ENCODE peak calls at places on chromosomes 16 and 17, in nine cellular contexts. V is fibroblast of lung, Z is psoas muscle, G is AG04450, O is stomach, A is spleen, L is lower lobe of right lung, C is heart left ventricle, M is PC-9. X is an unnamed sample. For H3K27me3, the result is how much of the 10 kb centered on the place peaks cover.

GRCh38 chr17:64182325-64183012 is 52.5 kb upstream of the ERN1 start:
- DNase-seq in V (no peak), Z (no peak), G (no peak), O (no peak), A (no peak), L (no peak), C (no peak), M (no peak), X (no peak)

GRCh38 chr17:40937384-40937819 is at the start of gene KRT23:
- DNase-seq in V (peak), Z (no peak), G (no peak), O (peak), A (no peak), L (no peak), C (no peak), M (peak), X (no peak)

GRCh38 chr17:65674246-65675045 is 113.0 kb upstream of the AXIN2 start:
- DNase-seq in V (peak), Z (no peak), G (no peak), O (no peak), A (no peak), L (no peak), C (no peak), M (no peak), X (no peak)

GRCh38 chr16:3971261-3971660 is 90.7 kb upstream of the CREBBP start:
- DNase-seq in V (peak), Z (peak), G (peak), O (no peak), A (no peak), L (peak), C (no peak), M (peak), X (no peak)

GRCh38 chr16:8644513-8645140 is 23.1 kb downstream of the METTL22 start:
- DNase-seq in V (no peak), Z (no peak), G (no peak), O (peak), A (peak), L (peak), C (no peak), M (no peak), X (no peak)

GRCh38 chr16:50202926-50203624 is 50.0 kb downstream of the TENT4B start:
- DNase-seq in V (peak), Z (no peak), G (no peak), O (no peak), A (no peak), L (no peak), C (no peak), M (peak), X (no peak)

GRCh38 chr17:73770115-73770848 is 126.0 kb upstream of the SDK2 start:
- DNase-seq in V (peak), Z (peak), G (peak), O (peak), A (no peak), L (peak), C (peak), M (no peak), X (no peak)

GRCh38 chr17:70767102-70767701 is 597.9 kb downstream of the KCNJ2 start:
- DNase-seq in V (peak), Z (no peak), G (peak), O (no peak), A (no peak), L (no peak), C (no peak), M (no peak), X (peak)

GRCh38 chr17:27747462-27748359 is 52.6 kb downstream of the NOS2 start:
- DNase-seq in V (no peak), Z (no peak), G (no peak), O (no peak), A (no peak), L (no peak), C (no peak), M (no peak), X (peak)

GRCh38 chr17:50312311-50312710 is 33.6 kb upstream of the XYLT2 start:
- DNase-seq in V (peak), Z (no peak), G (no peak), O (peak), A (no peak), L (no peak), C (no peak), M (no peak), X (no peak)

GRCh38 chr16:66228791-66229190 is 137.7 kb upstream of the CDH5 start:
- DNase-seq in V (peak), Z (no peak), G (peak), O (no peak), A (no peak), L (no peak), C (no peak), M (no peak), X (no peak)

GRCh38 chr16:69501956-69502457 is 63.8 kb upstream of the NFAT5 start:
- DNase-seq in V (no peak), Z (no peak), G (no peak), O (no peak), A (no peak), L (no peak), C (no peak), M (no peak), X (no peak)

GRCh38 chr16:89015271-89015859 is 38.4 kb upstream of the CBFA2T3 start:
- DNase-seq in V (no peak), Z (no peak), G (no peak), O (no peak), A (peak), L (peak), C (peak), M (no peak), X (no peak)

GRCh38 chr16:47258874-47259461 is 115.2 kb upstream of the NETO2 start:
- DNase-seq in V (peak), Z (no peak), G (peak), O (no peak), A (no peak), L (no peak), C (no peak), M (no peak), X (peak)

GRCh38 chr16:7316266-7316888 is 16.3 kb upstream of the RBFOX1 start:
- DNase-seq in V (no peak), Z (no peak), G (no peak), O (no peak), A (no peak), L (no peak), C (no peak), M (no peak), X (no peak)

GRCh38 chr16:31696968-31697743 is 169.5 kb downstream of the AHSP start:
- DNase-seq in V (peak), Z (no peak), G (no peak), O (no peak), A (no peak), L (no peak), C (no peak), M (no peak), X (no peak)

GRCh38 chr17:67260051-67260987 is 15.3 kb upstream of the HELZ start:
- DNase-seq in V (peak), Z (no peak), G (no peak), O (no peak), A (no peak), L (no peak), C (no peak), M (no peak), X (no peak)

GRCh38 chr17:61407211-61407911 is 7.7 kb downstream of the TBX2 start:
- DNase-seq in V (no peak), Z (peak), G (no peak), O (no peak), A (peak), L (no peak), C (no peak), M (no peak), X (no peak)

GRCh38 chr16:6835941-6836340 is 496.7 kb upstream of the RBFOX1 start:
- DNase-seq in V (no peak), Z (no peak), G (no peak), O (no peak), A (no peak), L (no peak), C (no peak), M (no peak), X (no peak)

GRCh38 chr17:41914358-41914766 is 4.4 kb downstream of the ACLY start:
- DNase-seq in V (no peak), Z (no peak), G (no peak), O (no peak), A (no peak), L (no peak), C (no peak), M (no peak), X (no peak)

GRCh38 chr16:16151315-16151714 is 72.0 kb downstream of the ABCC6 start:
- DNase-seq in V (peak), Z (no peak), G (no peak), O (no peak), A (no peak), L (no peak), C (no peak), M (no peak), X (no peak)

GRCh38 chr17:75688209-75688771 is 21.2 kb downstream of the SAP30BP start:
- DNase-seq in V (peak), Z (no peak), G (no peak), O (peak), A (peak), L (no peak), C (no peak), M (peak), X (no peak)

GRCh38 chr16:77574867-77575619 is 140.2 kb upstream of the ADAMTS18 start:
- DNase-seq in V (no peak), Z (peak), G (no peak), O (no peak), A (no peak), L (no peak), C (no peak), M (no peak), X (no peak)

GRCh38 chr16:85916141-85916890 is 17.4 kb downstream of the IRF8 start:
- DNase-seq in V (peak), Z (no peak), G (no peak), O (peak), A (peak), L (peak), C (peak), M (peak), X (no peak)

GRCh38 chr16:2795714-2796143 is 2.5 kb upstream of the PRSS41 start:
- DNase-seq in V (no peak), Z (peak), G (no peak), O (no peak), A (no peak), L (peak), C (no peak), M (peak), X (no peak)

GRCh38 chr16:48184681-48185080 is 28.9 kb upstream of the ABCC12 start:
- DNase-seq in V (no peak), Z (no peak), G (no peak), O (no peak), A (no peak), L (no peak), C (no peak), M (no peak), X (no peak)

GRCh38 chr16:85425061-85425662 is 188.0 kb upstream of the GSE1 start:
- DNase-seq in V (no peak), Z (peak), G (no peak), O (no peak), A (peak), L (peak), C (no peak), M (no peak), X (no peak)

GRCh38 chr16:7284780-7285179 is 47.9 kb upstream of the RBFOX1 start:
- DNase-seq in V (no peak), Z (no peak), G (no peak), O (no peak), A (no peak), L (no peak), C (no peak), M (no peak), X (no peak)

GRCh38 chr16:86951041-86951822 is 366.0 kb downstream of the C16orf95 start:
- DNase-seq in V (no peak), Z (no peak), G (no peak), O (no peak), A (no peak), L (no peak), C (no peak), M (no peak), X (no peak)

GRCh38 chr16:4613636-4614570 is 785 bp downstream of the UBALD1 start:
- DNase-seq in V (peak), Z (peak), G (no peak), O (no peak), A (peak), L (peak), C (no peak), M (no peak), X (no peak)

GRCh38 chr17:39174907-39175694 is 9.1 kb upstream of the ARL5C start:
- DNase-seq in V (peak), Z (peak), G (no peak), O (peak), A (peak), L (peak), C (peak), M (no peak), X (no peak)

GRCh38 chr17:76054112-76054476 is 18.2 kb downstream of the SRP68 start:
- DNase-seq in V (peak), Z (no peak), G (no peak), O (no peak), A (no peak), L (no peak), C (no peak), M (peak), X (no peak)

GRCh38 chr16:88398170-88398873 is 15.6 kb downstream of the ZNF469 start:
- DNase-seq in V (no peak), Z (no peak), G (no peak), O (no peak), A (no peak), L (no peak), C (no peak), M (no peak), X (no peak)

GRCh38 chr17:72587773-72588511 is 467.1 kb downstream of the SOX9 start:
- DNase-seq in V (peak), Z (no peak), G (no peak), O (no peak), A (no peak), L (no peak), C (no peak), M (peak), X (no peak)

GRCh38 chr17:29005936-29006438 is at the start of gene SEZ6:
- DNase-seq in V (peak), Z (peak), G (peak), O (peak), A (peak), L (peak), C (peak), M (no peak), X (no peak)

GRCh38 chr17:28071891-28072606 is 29.6 kb downstream of the NLK start:
- DNase-seq in V (peak), Z (no peak), G (no peak), O (no peak), A (no peak), L (no peak), C (no peak), M (no peak), X (no peak)

GRCh38 chr17:74759243-74759801 is 10.9 kb downstream of the NHERF1 start:
- DNase-seq in V (no peak), Z (no peak), G (no peak), O (no peak), A (peak), L (no peak), C (no peak), M (no peak), X (no peak)

GRCh38 chr16:82660966-82661365 is 34.2 kb downstream of the CDH13 start:
- DNase-seq in V (no peak), Z (no peak), G (no peak), O (no peak), A (no peak), L (no peak), C (no peak), M (no peak), X (no peak)
- H3K4me3 ChIP-seq in V (no peak), Z (peak), G (no peak), O (no peak), A (no peak), L (no peak), C (no peak), M (no peak), X (no peak)

DNA sequence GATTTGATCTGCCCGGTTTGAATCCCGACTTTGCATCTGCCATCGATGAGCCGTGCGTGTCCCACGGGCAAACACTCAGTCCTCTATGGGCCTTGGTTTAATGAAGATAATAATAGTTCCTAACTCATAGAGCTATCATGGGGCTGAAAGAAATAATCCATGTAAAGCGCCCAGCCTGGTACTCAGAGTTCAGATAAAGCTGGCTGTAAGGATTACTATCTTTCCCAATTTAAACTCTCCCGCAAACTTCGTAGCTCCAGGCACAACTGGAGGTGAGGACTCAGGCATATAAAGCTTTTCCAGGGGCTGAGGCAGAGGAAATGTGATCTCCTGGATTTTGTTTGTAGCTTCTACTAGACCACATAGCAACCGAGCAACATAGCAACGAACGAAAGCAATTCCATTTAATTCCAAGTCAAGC is 16.3 kb downstream of the ALOX15 start:
- DNase-seq in V (no peak), Z (no peak), G (no peak), O (no peak), A (no peak), L (no peak), C (no peak), M (no peak), X (no peak)
- H3K27me3 ChIP-seq in V (under half), Z (under half), G (under half), O (under half), A (under half), L (under half), C (under half), M (under half), X (under half)

GRCh38 chr17:79989106-79989835 is 46.4 kb downstream of the TBC1D16 start:
- DNase-seq in V (no peak), Z (peak), G (no peak), O (no peak), A (peak), L (no peak), C (peak), M (no peak), X (no peak)
- H3K4me3 ChIP-seq in V (no peak), Z (no peak), G (no peak), O (no peak), A (no peak), L (no peak), C (no peak), M (no peak), X (no peak)

GRCh38 chr16:56013962-56014552 is 138.9 kb upstream of the CES5A start:
- DNase-seq in V (no peak), Z (peak), G (no peak), O (no peak), A (no peak), L (peak), C (peak), M (peak), X (peak)
- H3K27me3 ChIP-seq in V (under half), Z (under half), G (under half), O (under half), A (under half), L (under half), C (under half), M (half or more), X (under half)

X was measured in iPS DF 6.9.